ENCODE peak calls at places on chromosomes 12 and 14, in ten cellular contexts. L is foreskin fibroblast; P is PC-3; K is activated T-cell treated with anti-CD3 and anti-CD28 coated beads, Interleukin-2, amount 50 U/mL, for 1 hour; M is stimulated activated CD8-positive, alpha-beta memory T cell treated with anti-CD3 and anti-CD28 coated beads, Interleukin-15, amount 100 ng/mL, for 48 hours; N is HTR-8/SVneo; H is neuronal stem cell; Z is Calu3; T is nucleus accumbens; F is stimulated activated CD4-positive, alpha-beta T cell treated with anti-CD3 and anti-CD28 coated beads, Interleukin-15, amount 100 ng/mL, for 24 hours. C is an unnamed sample.

GRCh38 chr14:20460458-20461229 is 590 bp downstream of the PIP4P1 start:
- DNase-seq in L (no peak), P (peak), K (no peak), M (no peak), N (no peak), H (no peak), Z (peak), T (no peak), F (peak), C (no peak)

GRCh38 chr12:8648598-8649205 is 13.9 kb downstream of the MFAP5 start:
- DNase-seq in L (no peak), P (no peak), K (peak), M (peak), N (no peak), H (no peak), Z (no peak), T (no peak), F (peak), C (no peak)

GRCh38 chr12:52699960-52700359 is 3.4 kb downstream of the KRT77 start:
- DNase-seq in L (no peak), P (no peak), K (no peak), M (no peak), N (no peak), H (no peak), Z (no peak), T (no peak), F (no peak), C (no peak)

GRCh38 chr14:89425931-89426330 is 8.9 kb upstream of the FOXN3 start:
- DNase-seq in L (peak), P (peak), K (no peak), M (no peak), N (peak), H (no peak), Z (no peak), T (no peak), F (peak), C (no peak)

GRCh38 chr12:28327722-28328121 is 137.5 kb downstream of the CCDC91 start:
- DNase-seq in L (no peak), P (no peak), K (no peak), M (no peak), N (no peak), H (no peak), Z (no peak), T (no peak), F (no peak), C (no peak)

GRCh38 chr12:103930787-103931536 is 752 bp downstream of the HSP90B1 start:
- DNase-seq in L (peak), P (peak), K (no peak), M (no peak), N (no peak), H (peak), Z (peak), T (no peak), F (peak), C (no peak)

GRCh38 chr12:104866286-104866685 is 91.8 kb downstream of the SLC41A2 start:
- DNase-seq in L (peak), P (no peak), K (no peak), M (no peak), N (no peak), H (no peak), Z (no peak), T (no peak), F (no peak), C (no peak)

GRCh38 chr12:27998170-27999110 is 25.9 kb upstream of the PTHLH start:
- DNase-seq in L (no peak), P (peak), K (no peak), M (no peak), N (no peak), H (no peak), Z (no peak), T (no peak), F (no peak), C (no peak)

GRCh38 chr12:7933255-7933726 is 2.7 kb downstream of the SLC2A3 start:
- DNase-seq in L (peak), P (peak), K (peak), M (peak), N (peak), H (peak), Z (peak), T (peak), F (peak), C (peak)

GRCh38 chr14:24436355-24437019 is 6.1 kb downstream of the SDR39U1 start:
- DNase-seq in L (peak), P (peak), K (no peak), M (no peak), N (peak), H (peak), Z (peak), T (peak), F (peak), C (no peak)

GRCh38 chr14:105532735-105533141 is 6.4 kb downstream of the TMEM121 start:
- DNase-seq in L (peak), P (no peak), K (no peak), M (no peak), N (no peak), H (no peak), Z (peak), T (no peak), F (peak), C (no peak)

GRCh38 chr12:48858043-48858442 is 6.1 kb upstream of the DDX23 start:
- DNase-seq in L (no peak), P (no peak), K (no peak), M (no peak), N (no peak), H (no peak), Z (no peak), T (no peak), F (no peak), C (no peak)

GRCh38 chr12:8664228-8664963 is 1.8 kb upstream of the MFAP5 start:
- DNase-seq in L (no peak), P (no peak), K (no peak), M (no peak), N (no peak), H (no peak), Z (no peak), T (no peak), F (no peak), C (peak)

GRCh38 chr12:94504386-94504785 is 44.7 kb upstream of the CEP83 start:
- DNase-seq in L (no peak), P (no peak), K (no peak), M (no peak), N (no peak), H (no peak), Z (no peak), T (no peak), F (no peak), C (no peak)

GRCh38 chr12:106417926-106418910 is 60.7 kb downstream of the POLR3B start:
- DNase-seq in L (peak), P (peak), K (no peak), M (no peak), N (peak), H (no peak), Z (no peak), T (no peak), F (no peak), C (peak)

GRCh38 chr12:64679487-64679983 is 69.2 kb downstream of the RASSF3 start:
- DNase-seq in L (peak), P (peak), K (peak), M (peak), N (peak), H (no peak), Z (peak), T (no peak), F (peak), C (peak)

GRCh38 chr14:104855532-104856090 is 9.5 kb upstream of the CEP170B start:
- DNase-seq in L (no peak), P (no peak), K (no peak), M (no peak), N (no peak), H (no peak), Z (no peak), T (no peak), F (no peak), C (no peak)

GRCh38 chr12:64682572-64683277 is 72.4 kb downstream of the RASSF3 start:
- DNase-seq in L (peak), P (no peak), K (peak), M (no peak), N (no peak), H (peak), Z (no peak), T (no peak), F (no peak), C (no peak)

GRCh38 chr12:31582155-31582554 is 8.8 kb downstream of the DENND5B start:
- DNase-seq in L (peak), P (no peak), K (no peak), M (no peak), N (peak), H (no peak), Z (no peak), T (no peak), F (no peak), C (no peak)

GRCh38 chr14:105489607-105490317 is 1.3 kb upstream of the TEDC1 start:
- DNase-seq in L (peak), P (peak), K (peak), M (peak), N (peak), H (no peak), Z (peak), T (peak), F (peak), C (peak)

C was measured in Right ventricle myocardium inferior.